ENCODE peak calls at places on chromosomes 6 and 20, in seven cellular contexts. H is astrocyte of the spinal cord; V is A549; C is left ventricle myocardium inferior; R is CD8-positive, alpha-beta T cell; M is H1; B is GM12865. G is an unnamed sample.

GRCh38 chr6:132818404-132819359 is 4.3 kb downstream of the RPS12 start:
- DNase-seq in H (no peak), V (no peak), C (no peak), R (no peak), M (no peak), B (peak; percentile 55), G (peak; percentile 46)

GRCh38 chr6:110178626-110179405 is 654 bp downstream of the WASF1 start:
- DNase-seq in H (peak; percentile 62), V (peak; percentile 73), C (peak; percentile 15), R (peak; percentile 34), M (peak; percentile 5), B (peak; percentile 53), G (peak; percentile 74)

GRCh38 chr6:38346291-38347079 is 293.2 kb downstream of the BTBD9 start:
- DNase-seq in H (peak; percentile 96), V (no peak), C (no peak), R (no peak), M (no peak), B (no peak), G (peak; percentile 82)

GRCh38 chr20:24296477-24297380 is 172.7 kb upstream of the SYNDIG1 start:
- DNase-seq in H (no peak), V (no peak), C (no peak), R (no peak), M (no peak), B (no peak), G (no peak)

GRCh38 chr20:63351811-63352591 is 9.1 kb downstream of the CHRNA4 start:
- DNase-seq in H (no peak), V (no peak), C (peak; percentile 73), R (no peak), M (no peak), B (no peak), G (no peak)

GRCh38 chr6:68427630-68428029 is 207.5 kb upstream of the ADGRB3 start:
- DNase-seq in H (peak; percentile 71), V (no peak), C (no peak), R (no peak), M (no peak), B (no peak), G (peak; percentile 68)

GRCh38 chr6:109182590-109182989 is 87.3 kb downstream of the CEP57L1 start:
- DNase-seq in H (no peak), V (no peak), C (no peak), R (no peak), M (no peak), B (no peak), G (no peak)

GRCh38 chr20:14507711-14508110 is 170.3 kb upstream of the FLRT3 start:
- DNase-seq in H (no peak), V (no peak), C (no peak), R (no peak), M (no peak), B (peak; percentile 26), G (no peak)

GRCh38 chr6:162603231-162603630 is 124.3 kb downstream of the PRKN start:
- DNase-seq in H (no peak), V (no peak), C (no peak), R (no peak), M (no peak), B (no peak), G (no peak)

GRCh38 chr6:2713473-2714358 is 37.0 kb downstream of the MYLK4 start:
- DNase-seq in H (no peak), V (peak; percentile 21), C (no peak), R (no peak), M (no peak), B (no peak), G (peak; percentile 37)

GRCh38 chr6:2958331-2958711 is 13.0 kb downstream of the SERPINB6 start:
- DNase-seq in H (no peak), V (no peak), C (peak; percentile 54), R (no peak), M (no peak), B (no peak), G (no peak)

GRCh38 chr6:35415065-35415880 is 36.9 kb upstream of the FANCE start:
- DNase-seq in H (peak; percentile 94), V (peak; percentile 83), C (peak; percentile 65), R (no peak), M (no peak), B (peak; percentile 32), G (peak; percentile 80)
- TF ChIP-seq CTCF in H (peak; percentile 77), V (peak; percentile 58), C (peak; percentile 70), R (no peak), M (peak; percentile 78), B (no peak), G (peak; percentile 76)

DNA sequence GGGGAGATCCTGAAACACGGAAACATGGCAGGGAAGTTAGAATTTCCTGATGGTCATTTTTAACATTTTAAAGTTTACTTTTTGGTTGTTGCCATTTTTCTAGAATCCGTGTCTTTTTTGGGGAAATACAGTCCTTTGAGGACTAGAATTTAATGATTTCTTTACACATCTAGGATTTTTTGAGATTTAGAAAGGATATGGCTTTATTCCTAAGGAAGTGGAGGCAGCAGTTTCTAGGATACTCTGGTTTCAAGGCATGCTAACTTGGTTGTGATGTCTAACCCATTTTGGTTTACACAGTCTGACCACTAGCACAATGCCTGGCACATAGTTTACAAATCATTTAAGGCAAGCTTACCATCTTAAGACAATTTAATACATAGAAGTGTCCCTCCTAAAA is 1.1 kb upstream of the ZBTB2 start:
- DNase-seq in H (no peak), V (no peak), C (no peak), R (no peak), M (no peak), B (no peak), G (no peak)
- H3K4me3 ChIP-seq in H (peak overlapping the region; percentile 69), V (peak overlapping the region; percentile 93), C (peak overlapping the region; percentile 96), R (peak overlapping the region; percentile 92), M (peak overlapping the region; percentile 91), B (peak overlapping the region; percentile 91), G (peak overlapping the region; percentile 74)

GRCh38 chr20:32518593-32519366 is 66.4 kb downstream of the NOL4L start:
- DNase-seq in H (no peak), V (no peak), C (no peak), R (no peak), M (no peak), B (no peak), G (no peak)

GRCh38 chr20:32516583-32516982 is 68.5 kb downstream of the NOL4L start:
- DNase-seq in H (no peak), V (no peak), C (no peak), R (no peak), M (no peak), B (no peak), G (no peak)

GRCh38 chr20:32516985-32517873 is 67.9 kb downstream of the NOL4L start:
- DNase-seq in H (no peak), V (no peak), C (no peak), R (no peak), M (no peak), B (no peak), G (no peak)

GRCh38 chr20:32519367-32519730 is 65.8 kb downstream of the NOL4L start:
- DNase-seq in H (no peak), V (no peak), C (no peak), R (no peak), M (no peak), B (no peak), G (no peak)

GRCh38 chr20:32517914-32518592 is 67.1 kb downstream of the NOL4L start:
- DNase-seq in H (no peak), V (no peak), C (no peak), R (no peak), M (no peak), B (no peak), G (no peak)
- TF ChIP-seq CTCF in H (no peak), V (no peak), C (no peak), R (no peak), M (no peak), B (no peak), G (no peak)

GRCh38 chr20:47336013-47336754 is 20.3 kb downstream of the ZMYND8 start:
- DNase-seq in H (peak; percentile 88), V (no peak), C (peak; percentile 53), R (no peak), M (no peak), B (no peak), G (peak; percentile 93)
- H3K4me3 ChIP-seq in H (no peak overlapping the region), V (no peak overlapping the region), C (peak overlapping the region; percentile 3), R (no peak overlapping the region), M (no peak overlapping the region), B (no peak overlapping the region), G (no peak overlapping the region)

GRCh38 chr6:6221829-6222535 is 98.5 kb downstream of the F13A1 start:
- DNase-seq in H (no peak), V (peak; percentile 11), C (no peak), R (no peak), M (no peak), B (peak; percentile 40), G (no peak)
- TF ChIP-seq CTCF in H (peak; percentile 12), V (no peak), C (peak; percentile 54), R (no peak), M (peak; percentile 72), B (peak; percentile 46), G (no peak)

GRCh38 chr20:10668677-10669368 is 5.0 kb downstream of the JAG1 start:
- DNase-seq in H (no peak), V (no peak), C (no peak), R (no peak), M (no peak), B (no peak), G (no peak)
- H3K4me3 ChIP-seq in H (no peak overlapping the region), V (peak overlapping the region; percentile 92), C (peak overlapping the region; percentile 94), R (no peak overlapping the region), M (no peak overlapping the region), B (no peak overlapping the region), G (no peak overlapping the region)

GRCh38 chr6:158033077-158033750 is 51.6 kb downstream of the SYNJ2 start:
- DNase-seq in H (no peak), V (no peak), C (peak; percentile 15), R (no peak), M (no peak), B (no peak), G (no peak)
- TF ChIP-seq CTCF in H (no peak), V (no peak), C (no peak), R (no peak), M (no peak), B (no peak), G (no peak)

GRCh38 chr6:7200598-7201443 is 93.1 kb downstream of the RREB1 start:
- DNase-seq in H (no peak), V (no peak), C (no peak), R (no peak), M (no peak), B (no peak), G (no peak)

GRCh38 chr6:7203939-7204338 is 96.2 kb downstream of the RREB1 start:
- DNase-seq in H (no peak), V (no peak), C (no peak), R (no peak), M (no peak), B (no peak), G (no peak)

GRCh38 chr6:7201444-7201731 is 93.6 kb downstream of the RREB1 start:
- DNase-seq in H (no peak), V (no peak), C (no peak), R (no peak), M (no peak), B (no peak), G (no peak)

GRCh38 chr6:7204726-7205125 is 97.0 kb downstream of the RREB1 start:
- DNase-seq in H (no peak), V (no peak), C (no peak), R (no peak), M (no peak), B (no peak), G (no peak)

GRCh38 chr6:7201732-7202541 is 94.2 kb downstream of the RREB1 start:
- DNase-seq in H (no peak), V (no peak), C (peak; percentile 52), R (no peak), M (no peak), B (peak; percentile 84), G (no peak)
- H3K4me3 ChIP-seq in H (no peak overlapping the region), V (no peak overlapping the region), C (no peak overlapping the region), R (no peak overlapping the region), M (no peak overlapping the region), B (no peak overlapping the region), G (no peak overlapping the region)

G was measured in foreskin fibroblast.